ENCODE peak calls at places on chromosomes 6 and 20, in nine cellular contexts. One of them, this sample, is unnamed.

GRCh38 chr20:62223571-62223970 is 3.5 kb upstream of the HRH3 start:
- DNase-seq in PC-3: no peak
- DNase-seq in LoVo: no peak
- DNase-seq in T-helper 1 cell: no peak
- DNase-seq in fibroblast of the aortic adventitia: no peak
- DNase-seq in EH: no peak
- DNase-seq in activated T-helper 1 cell treated with anti-CD3 and anti-CD28 coated beads, Interleukin-12 subunit alpha, Interleukin-12 subunit beta, Interleukin-2, Interleukin-4 antibody, amounts not matched to agents 30 ng/mL and 10 ng/mL and 1 ng/mL, durations not matched to agents 14 hours and 24 hours and 36 hours: no peak
- DNase-seq in left ventricle myocardium inferior: no peak
- DNase-seq in HCEC 1CT: no peak
- DNase-seq in this sample: no peak

GRCh38 chr20:44022464-44022863 is 107.8 kb downstream of the TOX2 start:
- DNase-seq in T-helper 1 cell: no peak
- DNase-seq in left ventricle myocardium inferior: no peak
- DNase-seq in PC-3: no peak
- DNase-seq in LoVo: no peak
- DNase-seq in fibroblast of the aortic adventitia: no peak
- DNase-seq in HCEC 1CT: no peak
- DNase-seq in EH: no peak
- DNase-seq in activated T-helper 1 cell treated with anti-CD3 and anti-CD28 coated beads, Interleukin-12 subunit alpha, Interleukin-12 subunit beta, Interleukin-2, Interleukin-4 antibody, amounts not matched to agents 30 ng/mL and 10 ng/mL and 1 ng/mL, durations not matched to agents 14 hours and 24 hours and 36 hours: no peak
- DNase-seq in this sample: no peak

GRCh38 chr20:53824779-53825178 is 231.1 kb upstream of the ZNF217 start:
- DNase-seq in fibroblast of the aortic adventitia: no peak
- DNase-seq in HCEC 1CT: no peak
- DNase-seq in PC-3: no peak
- DNase-seq in LoVo: no peak
- DNase-seq in T-helper 1 cell: no peak
- DNase-seq in left ventricle myocardium inferior: no peak
- DNase-seq in activated T-helper 1 cell treated with anti-CD3 and anti-CD28 coated beads, Interleukin-12 subunit alpha, Interleukin-12 subunit beta, Interleukin-2, Interleukin-4 antibody, amounts not matched to agents 30 ng/mL and 10 ng/mL and 1 ng/mL, durations not matched to agents 14 hours and 24 hours and 36 hours: no peak
- DNase-seq in EH: peak
- DNase-seq in this sample: no peak

GRCh38 chr6:21091411-21091810 is 502.1 kb upstream of the SOX4 start:
- DNase-seq in LoVo: no peak
- DNase-seq in T-helper 1 cell: no peak
- DNase-seq in left ventricle myocardium inferior: no peak
- DNase-seq in HCEC 1CT: no peak
- DNase-seq in activated T-helper 1 cell treated with anti-CD3 and anti-CD28 coated beads, Interleukin-12 subunit alpha, Interleukin-12 subunit beta, Interleukin-2, Interleukin-4 antibody, amounts not matched to agents 30 ng/mL and 10 ng/mL and 1 ng/mL, durations not matched to agents 14 hours and 24 hours and 36 hours: no peak
- DNase-seq in fibroblast of the aortic adventitia: no peak
- DNase-seq in PC-3: no peak
- DNase-seq in EH: no peak
- DNase-seq in this sample: no peak

GRCh38 chr6:26032387-26033131 is 54.7 kb upstream of the HFE start:
- DNase-seq in T-helper 1 cell: no peak
- DNase-seq in EH: peak
- DNase-seq in HCEC 1CT: peak
- DNase-seq in left ventricle myocardium inferior: no peak
- DNase-seq in PC-3: peak
- DNase-seq in activated T-helper 1 cell treated with anti-CD3 and anti-CD28 coated beads, Interleukin-12 subunit alpha, Interleukin-12 subunit beta, Interleukin-2, Interleukin-4 antibody, amounts not matched to agents 30 ng/mL and 10 ng/mL and 1 ng/mL, durations not matched to agents 14 hours and 24 hours and 36 hours: no peak
- DNase-seq in LoVo: no peak
- DNase-seq in fibroblast of the aortic adventitia: peak
- DNase-seq in this sample: peak

GRCh38 chr6:44057931-44058616 is 69.2 kb downstream of the MRPL14 start:
- DNase-seq in T-helper 1 cell: no peak
- DNase-seq in activated T-helper 1 cell treated with anti-CD3 and anti-CD28 coated beads, Interleukin-12 subunit alpha, Interleukin-12 subunit beta, Interleukin-2, Interleukin-4 antibody, amounts not matched to agents 30 ng/mL and 10 ng/mL and 1 ng/mL, durations not matched to agents 14 hours and 24 hours and 36 hours: no peak
- DNase-seq in fibroblast of the aortic adventitia: peak
- DNase-seq in LoVo: no peak
- DNase-seq in left ventricle myocardium inferior: no peak
- DNase-seq in EH: peak
- DNase-seq in HCEC 1CT: peak
- DNase-seq in PC-3: peak
- DNase-seq in this sample: no peak

GRCh38 chr6:31727717-31728671 is 1.1 kb downstream of the DDAH2 start:
- DNase-seq in HCEC 1CT: no peak
- DNase-seq in activated T-helper 1 cell treated with anti-CD3 and anti-CD28 coated beads, Interleukin-12 subunit alpha, Interleukin-12 subunit beta, Interleukin-2, Interleukin-4 antibody, amounts not matched to agents 30 ng/mL and 10 ng/mL and 1 ng/mL, durations not matched to agents 14 hours and 24 hours and 36 hours: no peak
- DNase-seq in left ventricle myocardium inferior: no peak
- DNase-seq in LoVo: no peak
- DNase-seq in EH: peak
- DNase-seq in T-helper 1 cell: no peak
- DNase-seq in fibroblast of the aortic adventitia: peak
- DNase-seq in PC-3: no peak
- DNase-seq in this sample: no peak

GRCh38 chr6:168047841-168048723 is 30.9 kb downstream of the FRMD1 start:
- DNase-seq in T-helper 1 cell: no peak
- DNase-seq in fibroblast of the aortic adventitia: no peak
- DNase-seq in LoVo: no peak
- DNase-seq in PC-3: no peak
- DNase-seq in activated T-helper 1 cell treated with anti-CD3 and anti-CD28 coated beads, Interleukin-12 subunit alpha, Interleukin-12 subunit beta, Interleukin-2, Interleukin-4 antibody, amounts not matched to agents 30 ng/mL and 10 ng/mL and 1 ng/mL, durations not matched to agents 14 hours and 24 hours and 36 hours: no peak
- DNase-seq in left ventricle myocardium inferior: no peak
- DNase-seq in HCEC 1CT: no peak
- DNase-seq in EH: no peak
- DNase-seq in this sample: peak

GRCh38 chr20:22568872-22569344 is 15.5 kb downstream of the FOXA2 start:
- DNase-seq in left ventricle myocardium inferior: no peak
- DNase-seq in LoVo: no peak
- DNase-seq in PC-3: no peak
- DNase-seq in activated T-helper 1 cell treated with anti-CD3 and anti-CD28 coated beads, Interleukin-12 subunit alpha, Interleukin-12 subunit beta, Interleukin-2, Interleukin-4 antibody, amounts not matched to agents 30 ng/mL and 10 ng/mL and 1 ng/mL, durations not matched to agents 14 hours and 24 hours and 36 hours: no peak
- DNase-seq in EH: no peak
- DNase-seq in HCEC 1CT: no peak
- DNase-seq in T-helper 1 cell: no peak
- DNase-seq in fibroblast of the aortic adventitia: no peak
- DNase-seq in this sample: no peak

This sample was measured in heart left ventricle.